ENCODE peak calls at places on chromosomes 3 and 15, in nine cellular contexts. V, N, G, L, W, D, B, P and X are unnamed samples.

GRCh38 chr3:194139085-194139976 is 3.4 kb downstream of the HES1 start:
- DNase-seq in V (peak; percentile 83), N (no peak), G (no peak), L (peak; percentile 54), W (peak; percentile 52), D (no peak), B (no peak), P (peak; percentile 60), X (no peak)

GRCh38 chr3:180295811-180296210 is 259.1 kb upstream of the PEX5L start:
- DNase-seq in V (no peak), N (no peak), G (no peak), L (no peak), W (no peak), D (no peak), B (no peak), P (no peak), X (no peak)

GRCh38 chr3:27670619-27671018 is 51.5 kb downstream of the EOMES start:
- DNase-seq in V (no peak), N (no peak), G (no peak), L (no peak), W (no peak), D (no peak), B (no peak), P (no peak), X (no peak)

GRCh38 chr3:129686941-129687340 is 80.5 kb upstream of the PLXND1 start:
- DNase-seq in V (no peak), N (no peak), G (no peak), L (peak; percentile 7), W (peak; percentile 83), D (no peak), B (no peak), P (no peak), X (no peak)

GRCh38 chr3:14143826-14144225 is 19.0 kb downstream of the TMEM43 start:
- DNase-seq in V (no peak), N (no peak), G (peak; percentile 70), L (no peak), W (peak; percentile 70), D (peak; percentile 43), B (no peak), P (no peak), X (no peak)

GRCh38 chr3:106206165-106206564 is 337.4 kb upstream of the CBLB start:
- DNase-seq in V (no peak), N (no peak), G (no peak), L (no peak), W (no peak), D (no peak), B (no peak), P (no peak), X (no peak)

GRCh38 chr3:9916346-9916733 is 558 bp upstream of the IL17RC start:
- DNase-seq in V (no peak), N (no peak), G (peak; percentile 22), L (no peak), W (no peak), D (no peak), B (no peak), P (no peak), X (no peak)

GRCh38 chr15:40054746-40055575 is 16.0 kb upstream of the SRP14 start:
- DNase-seq in V (no peak), N (peak; percentile 84), G (no peak), L (no peak), W (no peak), D (peak; percentile 72), B (no peak), P (no peak), X (no peak)

GRCh38 chr3:29758108-29759020 is 477.5 kb downstream of the RBMS3 start:
- DNase-seq in V (no peak), N (no peak), G (peak; percentile 58), L (no peak), W (no peak), D (no peak), B (no peak), P (no peak), X (no peak)

GRCh38 chr15:28125673-28126651 is 26.8 kb upstream of the OCA2 start:
- DNase-seq in V (peak; percentile 61), N (no peak), G (peak; percentile 66), L (peak; percentile 44), W (peak; percentile 37), D (no peak), B (no peak), P (no peak), X (no peak)

GRCh38 chr3:9455596-9455995 is 58.2 kb downstream of the SETD5 start:
- DNase-seq in V (no peak), N (no peak), G (no peak), L (no peak), W (no peak), D (no peak), B (no peak), P (no peak), X (no peak)

GRCh38 chr15:40420793-40421192 is 15.2 kb downstream of the IVD start:
- DNase-seq in V (no peak), N (peak; percentile 93), G (no peak), L (no peak), W (no peak), D (peak; percentile 86), B (no peak), P (no peak), X (no peak)

GRCh38 chr3:1616715-1617114 is 482.0 kb upstream of the CNTN4 start:
- DNase-seq in V (no peak), N (no peak), G (no peak), L (no peak), W (no peak), D (no peak), B (no peak), P (no peak), X (no peak)

GRCh38 chr3:1609416-1609815 is 489.2 kb upstream of the CNTN4 start:
- DNase-seq in V (peak; percentile 44), N (no peak), G (no peak), L (no peak), W (no peak), D (no peak), B (no peak), P (no peak), X (no peak)

GRCh38 chr3:1613962-1614361 is 484.7 kb upstream of the CNTN4 start:
- DNase-seq in V (no peak), N (no peak), G (no peak), L (no peak), W (no peak), D (no peak), B (no peak), P (no peak), X (no peak)

DNA sequence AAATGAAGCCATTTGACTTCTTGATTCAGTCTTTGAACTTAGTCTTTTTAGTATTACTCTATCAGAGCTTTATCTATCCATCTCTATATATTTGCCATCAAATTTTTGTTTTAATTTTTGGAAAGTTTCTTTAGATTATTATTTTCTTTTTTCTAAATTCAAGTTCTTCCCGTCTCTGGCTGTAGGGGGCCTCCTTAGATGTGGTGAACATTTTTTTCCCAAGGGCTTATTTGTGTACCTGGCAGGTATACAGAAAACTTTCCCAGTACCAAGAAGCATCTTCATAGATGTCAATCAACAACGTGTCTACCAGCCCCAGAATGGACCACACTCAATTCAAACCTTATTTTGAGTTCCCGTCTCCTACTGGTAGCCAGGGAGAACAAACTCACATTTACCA is 486.8 kb upstream of the CNTN4 start:
- DNase-seq in V (no peak), N (no peak), G (no peak), L (no peak), W (no peak), D (no peak), B (no peak), P (no peak), X (no peak)
- TF ChIP-seq EP300 in V (no peak), N (no peak), G (no peak), L (no peak), W (no peak), D (no peak), B (no peak), P (no peak), X (no peak)

DNA sequence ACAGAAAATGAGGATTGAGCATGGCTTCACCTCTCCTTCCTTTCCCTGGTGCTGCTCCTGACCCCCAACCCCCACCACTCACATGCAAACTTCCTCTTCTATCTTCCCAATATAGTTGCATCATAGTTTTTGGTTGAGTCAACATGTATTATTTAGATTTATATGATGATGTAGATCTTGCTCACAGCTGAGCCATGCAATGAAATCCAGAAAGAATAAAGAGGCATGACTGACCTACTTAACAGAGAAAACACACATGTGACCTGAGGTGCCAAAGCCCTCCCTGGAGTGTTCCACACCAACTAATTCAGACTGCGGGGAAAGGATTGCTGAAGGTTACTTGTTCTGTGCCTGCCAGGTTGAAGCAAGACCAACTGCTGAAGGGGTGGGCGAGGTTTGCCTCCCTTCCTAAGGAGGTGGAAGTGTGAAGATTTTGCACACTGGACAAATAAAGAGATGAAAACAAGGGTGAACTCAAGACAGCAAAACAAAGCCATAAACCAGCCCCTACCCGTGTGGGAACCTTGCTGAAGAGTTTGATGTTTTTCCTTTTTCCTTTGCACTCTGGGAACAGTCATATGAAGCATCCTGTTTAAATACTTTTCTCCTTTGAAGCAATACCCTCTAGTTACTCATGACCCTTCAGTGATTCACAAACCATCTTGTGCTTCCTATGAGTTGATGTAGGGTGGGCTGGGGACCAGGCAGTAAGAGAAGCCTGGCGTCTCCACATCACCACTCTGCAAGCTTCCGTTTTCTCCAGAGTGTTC is 155.2 kb upstream of the UBE2E1 start:
- DNase-seq in V (no peak), N (no peak), G (no peak), L (no peak), W (no peak), D (no peak), B (no peak), P (no peak), X (peak; percentile 77)
- TF ChIP-seq EP300 in V (peak; percentile 53), N (no peak), G (no peak), L (no peak), W (no peak), D (no peak), B (no peak), P (no peak), X (no peak)

GRCh38 chr15:90553248-90553745 is 23.6 kb downstream of the CRTC3 start:
- DNase-seq in V (no peak), N (no peak), G (peak; percentile 53), L (no peak), W (no peak), D (no peak), B (no peak), P (no peak), X (no peak)
- TF ChIP-seq EP300 in V (no peak), N (no peak), G (peak; percentile 59), L (no peak), W (no peak), D (no peak), B (no peak), P (no peak), X (no peak)

GRCh38 chr3:86988986-86989385 is 2.0 kb downstream of the VGLL3 start:
- DNase-seq in V (no peak), N (no peak), G (no peak), L (no peak), W (no peak), D (no peak), B (no peak), P (no peak), X (no peak)

GRCh38 chr3:86988235-86988634 is 2.7 kb downstream of the VGLL3 start:
- DNase-seq in V (no peak), N (no peak), G (no peak), L (no peak), W (no peak), D (no peak), B (no peak), P (no peak), X (no peak)

GRCh38 chr3:86987421-86987715 is 3.6 kb downstream of the VGLL3 start:
- DNase-seq in V (no peak), N (no peak), G (no peak), L (no peak), W (no peak), D (no peak), B (no peak), P (no peak), X (no peak)

GRCh38 chr3:86985427-86985826 is 5.5 kb downstream of the VGLL3 start:
- DNase-seq in V (no peak), N (no peak), G (no peak), L (no peak), W (no peak), D (no peak), B (no peak), P (no peak), X (no peak)

GRCh38 chr3:86986666-86987420 is 4.1 kb downstream of the VGLL3 start:
- DNase-seq in V (no peak), N (no peak), G (no peak), L (no peak), W (no peak), D (no peak), B (no peak), P (no peak), X (no peak)
- TF ChIP-seq EP300 in V (no peak), N (no peak), G (no peak), L (no peak), W (no peak), D (no peak), B (no peak), P (no peak), X (no peak)